ENCODE peak calls at places on chromosomes 16 and 17, in eight cellular contexts. One of them, this sample, is unnamed. For H3K27me3, the result is how much of the 10 kb centered on the place peaks cover.

GRCh38 chr17:4440021-4440420 is 6.3 kb downstream of the SPNS3 start:
- DNase-seq in GM23338: no peak
- DNase-seq in hepatocyte: no peak
- DNase-seq in MM.1S: no peak
- DNase-seq in GM23248: no peak
- DNase-seq in PC-3: no peak
- DNase-seq in HCT116: no peak
- DNase-seq in SK-N-SH: peak
- DNase-seq in this sample: no peak

GRCh38 chr16:67277999-67278772 is 1.1 kb upstream of the PLEKHG4 start:
- DNase-seq in GM23248: peak
- DNase-seq in SK-N-SH: no peak
- DNase-seq in GM23338: peak
- DNase-seq in PC-3: peak
- DNase-seq in HCT116: no peak
- DNase-seq in hepatocyte: peak
- DNase-seq in MM.1S: peak
- DNase-seq in this sample: no peak

GRCh38 chr16:19757026-19757425 is 39.0 kb downstream of the IQCK start:
- DNase-seq in PC-3: no peak
- DNase-seq in GM23338: no peak
- DNase-seq in MM.1S: no peak
- DNase-seq in SK-N-SH: no peak
- DNase-seq in GM23248: peak
- DNase-seq in HCT116: no peak
- DNase-seq in hepatocyte: no peak
- DNase-seq in this sample: no peak

GRCh38 chr16:87308826-87309225 is 8.4 kb downstream of the C16orf95 start:
- DNase-seq in hepatocyte: no peak
- DNase-seq in MM.1S: no peak
- DNase-seq in GM23248: no peak
- DNase-seq in SK-N-SH: no peak
- DNase-seq in HCT116: no peak
- DNase-seq in PC-3: no peak
- DNase-seq in GM23338: no peak
- DNase-seq in this sample: no peak

GRCh38 chr17:59010026-59010425 is 96.7 kb downstream of the TRIM37 start:
- DNase-seq in HCT116: no peak
- DNase-seq in GM23338: no peak
- DNase-seq in MM.1S: no peak
- DNase-seq in GM23248: no peak
- DNase-seq in PC-3: no peak
- DNase-seq in SK-N-SH: no peak
- DNase-seq in hepatocyte: no peak
- DNase-seq in this sample: no peak

GRCh38 chr17:80822021-80822699 is 169.5 kb upstream of the CHMP6 start:
- DNase-seq in MM.1S: no peak
- DNase-seq in PC-3: no peak
- DNase-seq in HCT116: no peak
- DNase-seq in hepatocyte: no peak
- DNase-seq in GM23248: no peak
- DNase-seq in GM23338: no peak
- DNase-seq in SK-N-SH: no peak
- DNase-seq in this sample: no peak

GRCh38 chr16:9160551-9160911 is 69.1 kb downstream of the HAPSTR1 start:
- DNase-seq in hepatocyte: no peak
- DNase-seq in SK-N-SH: no peak
- DNase-seq in MM.1S: no peak
- DNase-seq in PC-3: no peak
- DNase-seq in GM23248: no peak
- DNase-seq in HCT116: no peak
- DNase-seq in GM23338: no peak
- DNase-seq in this sample: no peak

GRCh38 chr16:31700530-31701388 is 172.8 kb upstream of the ZNF267 start:
- DNase-seq in SK-N-SH: peak
- DNase-seq in HCT116: no peak
- DNase-seq in PC-3: no peak
- DNase-seq in GM23338: peak
- DNase-seq in hepatocyte: peak
- DNase-seq in GM23248: peak
- DNase-seq in MM.1S: peak
- DNase-seq in this sample: peak

GRCh38 chr17:27389542-27390140 is 66.6 kb upstream of the KSR1 start:
- DNase-seq in SK-N-SH: no peak
- DNase-seq in GM23338: no peak
- DNase-seq in GM23248: no peak
- DNase-seq in PC-3: no peak
- DNase-seq in MM.1S: no peak
- DNase-seq in hepatocyte: no peak
- DNase-seq in HCT116: no peak
- DNase-seq in this sample: no peak

GRCh38 chr17:9956474-9957131 is 51.5 kb upstream of the RCVRN start:
- DNase-seq in SK-N-SH: no peak
- DNase-seq in GM23248: no peak
- DNase-seq in PC-3: no peak
- DNase-seq in MM.1S: no peak
- DNase-seq in GM23338: no peak
- DNase-seq in hepatocyte: no peak
- DNase-seq in HCT116: no peak
- DNase-seq in this sample: no peak

GRCh38 chr17:71405101-71405500 is 715.7 kb upstream of the SOX9 start:
- DNase-seq in SK-N-SH: no peak
- DNase-seq in HCT116: no peak
- DNase-seq in PC-3: peak
- DNase-seq in hepatocyte: no peak
- DNase-seq in GM23248: no peak
- DNase-seq in MM.1S: no peak
- DNase-seq in GM23338: no peak
- DNase-seq in this sample: no peak

GRCh38 chr16:9323170-9323569 is 231.7 kb downstream of the HAPSTR1 start:
- DNase-seq in MM.1S: no peak
- DNase-seq in PC-3: no peak
- DNase-seq in HCT116: no peak
- DNase-seq in SK-N-SH: no peak
- DNase-seq in hepatocyte: no peak
- DNase-seq in GM23338: no peak
- DNase-seq in GM23248: no peak
- DNase-seq in this sample: no peak

GRCh38 chr16:65121870-65122723 is at the start of gene CDH11:
- DNase-seq in GM23248: peak
- DNase-seq in PC-3: peak
- DNase-seq in HCT116: no peak
- DNase-seq in SK-N-SH: peak
- DNase-seq in MM.1S: no peak
- DNase-seq in GM23338: peak
- DNase-seq in hepatocyte: peak
- DNase-seq in this sample: peak
- H2AFZ ChIP-seq in GM23248: peak
- H2AFZ ChIP-seq in PC-3: peak
- H2AFZ ChIP-seq in HCT116: no peak
- H2AFZ ChIP-seq in SK-N-SH: peak
- H2AFZ ChIP-seq in MM.1S: no peak
- H2AFZ ChIP-seq in GM23338: peak
- H2AFZ ChIP-seq in hepatocyte: peak
- H2AFZ ChIP-seq in this sample: peak

GRCh38 chr17:33049781-33050414 is 58.3 kb downstream of the SPACA3 start:
- DNase-seq in MM.1S: peak
- DNase-seq in GM23338: peak
- DNase-seq in hepatocyte: peak
- DNase-seq in GM23248: peak
- DNase-seq in HCT116: peak
- DNase-seq in PC-3: peak
- DNase-seq in SK-N-SH: peak
- DNase-seq in this sample: peak

GRCh38 chr17:33046361-33047255 is 55.0 kb downstream of the SPACA3 start:
- DNase-seq in SK-N-SH: no peak
- DNase-seq in PC-3: no peak
- DNase-seq in GM23248: no peak
- DNase-seq in GM23338: no peak
- DNase-seq in hepatocyte: no peak
- DNase-seq in HCT116: no peak
- DNase-seq in MM.1S: no peak
- DNase-seq in this sample: peak

GRCh38 chr17:33052856-33053255 is 61.2 kb downstream of the SPACA3 start:
- DNase-seq in hepatocyte: no peak
- DNase-seq in HCT116: no peak
- DNase-seq in GM23338: no peak
- DNase-seq in GM23248: peak
- DNase-seq in MM.1S: no peak
- DNase-seq in SK-N-SH: no peak
- DNase-seq in PC-3: peak
- DNase-seq in this sample: no peak

GRCh38 chr17:33053641-33054040 is 62.0 kb downstream of the SPACA3 start:
- DNase-seq in hepatocyte: no peak
- DNase-seq in MM.1S: no peak
- DNase-seq in HCT116: no peak
- DNase-seq in PC-3: no peak
- DNase-seq in GM23338: no peak
- DNase-seq in SK-N-SH: no peak
- DNase-seq in GM23248: no peak
- DNase-seq in this sample: no peak

GRCh38 chr17:33050611-33051140 is 59.0 kb downstream of the SPACA3 start:
- DNase-seq in PC-3: no peak
- DNase-seq in GM23248: no peak
- DNase-seq in hepatocyte: no peak
- DNase-seq in MM.1S: no peak
- DNase-seq in HCT116: no peak
- DNase-seq in SK-N-SH: no peak
- DNase-seq in GM23338: no peak
- DNase-seq in this sample: no peak
- H3K27me3 ChIP-seq in PC-3: under half
- H3K27me3 ChIP-seq in GM23248: under half
- H3K27me3 ChIP-seq in hepatocyte: under half
- H3K27me3 ChIP-seq in MM.1S: under half
- H3K27me3 ChIP-seq in HCT116: under half
- H3K27me3 ChIP-seq in SK-N-SH: under half
- H3K27me3 ChIP-seq in GM23338: under half
- H3K27me3 ChIP-seq in this sample: under half

GRCh38 chr17:62660629-62661118 is 33.2 kb downstream of the MRC2 start:
- DNase-seq in SK-N-SH: no peak
- DNase-seq in hepatocyte: no peak
- DNase-seq in PC-3: no peak
- DNase-seq in MM.1S: no peak
- DNase-seq in GM23248: no peak
- DNase-seq in GM23338: no peak
- DNase-seq in HCT116: no peak
- DNase-seq in this sample: no peak
- TF ChIP-seq EZH2phosphoT487 in SK-N-SH: no peak
- TF ChIP-seq EZH2phosphoT487 in hepatocyte: no peak
- TF ChIP-seq EZH2phosphoT487 in PC-3: no peak
- TF ChIP-seq EZH2phosphoT487 in MM.1S: no peak
- TF ChIP-seq EZH2phosphoT487 in GM23248: no peak
- TF ChIP-seq EZH2phosphoT487 in GM23338: no peak
- TF ChIP-seq EZH2phosphoT487 in HCT116: no peak
- TF ChIP-seq EZH2phosphoT487 in this sample: no peak

GRCh38 chr17:66548158-66548557 is 245.7 kb downstream of the PRKCA start:
- DNase-seq in PC-3: peak
- DNase-seq in MM.1S: no peak
- DNase-seq in hepatocyte: no peak
- DNase-seq in HCT116: no peak
- DNase-seq in SK-N-SH: no peak
- DNase-seq in GM23338: no peak
- DNase-seq in GM23248: peak
- DNase-seq in this sample: no peak

GRCh38 chr17:66549312-66549705 is 246.9 kb downstream of the PRKCA start:
- DNase-seq in PC-3: peak
- DNase-seq in GM23338: peak
- DNase-seq in HCT116: no peak
- DNase-seq in GM23248: peak
- DNase-seq in hepatocyte: no peak
- DNase-seq in MM.1S: no peak
- DNase-seq in SK-N-SH: no peak
- DNase-seq in this sample: no peak

GRCh38 chr17:66548659-66549311 is 246.4 kb downstream of the PRKCA start:
- DNase-seq in HCT116: no peak
- DNase-seq in MM.1S: no peak
- DNase-seq in GM23248: peak
- DNase-seq in SK-N-SH: no peak
- DNase-seq in GM23338: no peak
- DNase-seq in PC-3: no peak
- DNase-seq in hepatocyte: no peak
- DNase-seq in this sample: no peak

GRCh38 chr17:66551839-66552238 is 249.4 kb downstream of the PRKCA start:
- DNase-seq in PC-3: peak
- DNase-seq in GM23338: no peak
- DNase-seq in hepatocyte: no peak
- DNase-seq in MM.1S: no peak
- DNase-seq in HCT116: no peak
- DNase-seq in SK-N-SH: no peak
- DNase-seq in GM23248: no peak
- DNase-seq in this sample: no peak

DNA sequence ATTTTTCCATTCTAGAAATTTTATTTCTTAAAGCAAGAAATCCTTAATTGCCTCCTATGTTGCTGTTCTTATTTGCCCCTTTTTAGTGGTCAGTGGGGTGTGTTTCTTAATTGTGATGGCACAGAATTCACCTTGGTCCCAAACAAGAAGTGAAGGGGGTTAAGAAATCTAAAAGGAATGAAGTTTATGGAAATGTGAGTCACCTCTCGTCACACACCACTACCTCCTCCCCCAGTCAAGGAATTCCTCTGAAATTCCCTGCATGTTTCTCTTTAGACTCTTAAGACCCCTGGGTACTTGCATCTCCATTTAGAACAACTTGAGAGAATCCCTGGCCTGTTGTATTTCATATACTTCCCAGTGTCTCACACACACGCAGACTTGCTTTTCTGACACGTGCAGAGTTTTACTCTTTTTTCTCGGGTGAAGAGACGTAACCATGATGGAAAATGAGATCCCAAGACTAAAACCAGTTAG is 247.4 kb downstream of the PRKCA start:
- DNase-seq in PC-3: peak
- DNase-seq in hepatocyte: no peak
- DNase-seq in GM23248: peak
- DNase-seq in HCT116: peak
- DNase-seq in GM23338: peak
- DNase-seq in SK-N-SH: no peak
- DNase-seq in MM.1S: no peak
- DNase-seq in this sample: no peak
- H2AFZ ChIP-seq in PC-3: no peak
- H2AFZ ChIP-seq in hepatocyte: no peak
- H2AFZ ChIP-seq in GM23248: no peak
- H2AFZ ChIP-seq in HCT116: peak
- H2AFZ ChIP-seq in GM23338: no peak
- H2AFZ ChIP-seq in SK-N-SH: no peak
- H2AFZ ChIP-seq in MM.1S: no peak
- H2AFZ ChIP-seq in this sample: peak

GRCh38 chr17:37168731-37169353 is 206.9 kb upstream of the C17orf78 start:
- DNase-seq in GM23338: no peak
- DNase-seq in MM.1S: no peak
- DNase-seq in PC-3: no peak
- DNase-seq in SK-N-SH: no peak
- DNase-seq in GM23248: no peak
- DNase-seq in hepatocyte: no peak
- DNase-seq in HCT116: no peak
- DNase-seq in this sample: no peak

GRCh38 chr17:37170881-37171460 is 204.8 kb upstream of the C17orf78 start:
- DNase-seq in hepatocyte: no peak
- DNase-seq in PC-3: no peak
- DNase-seq in GM23248: no peak
- DNase-seq in GM23338: peak
- DNase-seq in SK-N-SH: no peak
- DNase-seq in HCT116: no peak
- DNase-seq in MM.1S: no peak
- DNase-seq in this sample: no peak

GRCh38 chr17:37162800-37163199 is 213.0 kb upstream of the C17orf78 start:
- DNase-seq in GM23248: no peak
- DNase-seq in PC-3: no peak
- DNase-seq in GM23338: no peak
- DNase-seq in HCT116: no peak
- DNase-seq in MM.1S: no peak
- DNase-seq in hepatocyte: no peak
- DNase-seq in SK-N-SH: no peak
- DNase-seq in this sample: no peak

GRCh38 chr17:37167756-37168155 is 208.0 kb upstream of the C17orf78 start:
- DNase-seq in HCT116: no peak
- DNase-seq in GM23248: no peak
- DNase-seq in GM23338: no peak
- DNase-seq in hepatocyte: no peak
- DNase-seq in MM.1S: no peak
- DNase-seq in PC-3: no peak
- DNase-seq in SK-N-SH: no peak
- DNase-seq in this sample: no peak
- H3K27me3 ChIP-seq in HCT116: under half
- H3K27me3 ChIP-seq in GM23248: under half
- H3K27me3 ChIP-seq in GM23338: under half
- H3K27me3 ChIP-seq in hepatocyte: under half
- H3K27me3 ChIP-seq in MM.1S: under half
- H3K27me3 ChIP-seq in PC-3: under half
- H3K27me3 ChIP-seq in SK-N-SH: under half
- H3K27me3 ChIP-seq in this sample: under half